ENCODE peak calls at places on chromosome 3, in four cellular contexts. A is C1 segment of cervical spinal cord, I is astrocyte of the spinal cord, H is GM20000. J is an unnamed sample.

GRCh38 chr3:78734048-78734637 is 1033.7 kb downstream of the ROBO1 start:
- DNase-seq in A (no peak), I (peak; percentile 82), H (no peak), J (no peak)

GRCh38 chr3:45426161-45426560 is 37.8 kb downstream of the LARS2 start:
- DNase-seq in A (no peak), I (no peak), H (no peak), J (no peak)

GRCh38 chr3:11300970-11301369 is 28.8 kb downstream of the ATG7 start:
- DNase-seq in A (no peak), I (peak; percentile 47), H (peak; percentile 69), J (no peak)

GRCh38 chr3:13145826-13146642 is 72.8 kb upstream of the IQSEC1 start:
- DNase-seq in A (no peak), I (no peak), H (no peak), J (no peak)

GRCh38 chr3:57752307-57752706 is 3.8 kb upstream of the SLMAP start:
- DNase-seq in A (no peak), I (peak; percentile 50), H (no peak), J (no peak)

GRCh38 chr3:37599186-37599585 is 262.5 kb upstream of the CTDSPL start:
- DNase-seq in A (no peak), I (no peak), H (no peak), J (no peak)

GRCh38 chr3:188528390-188528789 is 374.4 kb downstream of the LPP start:
- DNase-seq in A (no peak), I (no peak), H (no peak), J (no peak)

GRCh38 chr3:188842628-188843027 is 329.1 kb upstream of the TPRG1 start:
- DNase-seq in A (no peak), I (no peak), H (no peak), J (no peak)

GRCh38 chr3:31696009-31696297 is 163.2 kb downstream of the STT3B start:
- DNase-seq in A (no peak), I (no peak), H (no peak), J (no peak)

GRCh38 chr3:8945890-8946590 is 17.2 kb downstream of the RAD18 start:
- DNase-seq in A (no peak), I (no peak), H (no peak), J (no peak)

GRCh38 chr3:5016218-5017161 is 37.3 kb downstream of the BHLHE40 start:
- DNase-seq in A (no peak), I (peak; percentile 36), H (peak; percentile 50), J (no peak)

GRCh38 chr3:48402281-48402732 is 27.6 kb downstream of the PLXNB1 start:
- DNase-seq in A (no peak), I (peak; percentile 94), H (peak; percentile 2), J (no peak)

J was measured in GM12864.